ENCODE peak calls at places on chromosomes 13 and 19, in five cellular contexts. One of them, this sample, is unnamed.

GRCh38 chr13:24605923-24606372 is 74.3 kb upstream of the ATP12A start:
- DNase-seq in coronary artery: no peak
- DNase-seq in suprapubic skin: no peak
- DNase-seq in lung: no peak
- DNase-seq in psoas muscle: no peak
- DNase-seq in this sample: no peak

GRCh38 chr13:73103238-73103637 is 44.4 kb downstream of the KLF5 start:
- DNase-seq in coronary artery: no peak
- DNase-seq in suprapubic skin: no peak
- DNase-seq in psoas muscle: no peak
- DNase-seq in lung: no peak
- DNase-seq in this sample: no peak

GRCh38 chr19:459724-460511 is 915 bp downstream of the SHC2 start:
- DNase-seq in lung: peak
- DNase-seq in psoas muscle: peak
- DNase-seq in coronary artery: no peak
- DNase-seq in suprapubic skin: no peak
- DNase-seq in this sample: peak

GRCh38 chr13:111114362-111115050 is 604 bp upstream of the ARHGEF7 start:
- DNase-seq in suprapubic skin: no peak
- DNase-seq in psoas muscle: peak
- DNase-seq in coronary artery: peak
- DNase-seq in lung: no peak
- DNase-seq in this sample: no peak

GRCh38 chr19:20167020-20167644 is at the start of gene ZNF486:
- DNase-seq in lung: peak
- DNase-seq in psoas muscle: peak
- DNase-seq in suprapubic skin: peak
- DNase-seq in coronary artery: peak
- DNase-seq in this sample: peak

GRCh38 chr19:2282062-2282861 is at the start of gene PEAK3:
- DNase-seq in coronary artery: no peak
- DNase-seq in suprapubic skin: peak
- DNase-seq in psoas muscle: peak
- DNase-seq in lung: peak
- DNase-seq in this sample: no peak

GRCh38 chr19:49347835-49348234 is 12.6 kb downstream of the CD37 start:
- DNase-seq in suprapubic skin: no peak
- DNase-seq in psoas muscle: no peak
- DNase-seq in coronary artery: no peak
- DNase-seq in lung: no peak
- DNase-seq in this sample: no peak

GRCh38 chr19:48398329-48399235 is 5.1 kb downstream of the GRIN2D start:
- DNase-seq in lung: peak
- DNase-seq in coronary artery: no peak
- DNase-seq in psoas muscle: peak
- DNase-seq in suprapubic skin: peak
- DNase-seq in this sample: no peak

GRCh38 chr13:99281811-99282263 is 23.7 kb upstream of the GPR18 start:
- DNase-seq in psoas muscle: peak
- DNase-seq in lung: peak
- DNase-seq in suprapubic skin: peak
- DNase-seq in coronary artery: no peak
- DNase-seq in this sample: no peak

GRCh38 chr13:97574926-97575325 is 141.0 kb downstream of the RAP2A start:
- DNase-seq in lung: no peak
- DNase-seq in suprapubic skin: no peak
- DNase-seq in coronary artery: no peak
- DNase-seq in psoas muscle: no peak
- DNase-seq in this sample: no peak

GRCh38 chr19:12722566-12723382 is 958 bp downstream of the TNPO2 start:
- DNase-seq in coronary artery: peak
- DNase-seq in suprapubic skin: peak
- DNase-seq in lung: peak
- DNase-seq in psoas muscle: peak
- DNase-seq in this sample: peak

GRCh38 chr19:15464394-15465385 is at the start of gene RASAL3:
- DNase-seq in psoas muscle: peak
- DNase-seq in lung: no peak
- DNase-seq in suprapubic skin: no peak
- DNase-seq in coronary artery: no peak
- DNase-seq in this sample: no peak
- H3K27ac ChIP-seq in psoas muscle: no peak
- H3K27ac ChIP-seq in lung: peak
- H3K27ac ChIP-seq in suprapubic skin: no peak
- H3K27ac ChIP-seq in coronary artery: no peak
- H3K27ac ChIP-seq in this sample: no peak

GRCh38 chr13:45196622-45197021 is 4.2 kb downstream of the KCTD4 start:
- DNase-seq in psoas muscle: no peak
- DNase-seq in coronary artery: no peak
- DNase-seq in lung: no peak
- DNase-seq in suprapubic skin: no peak
- DNase-seq in this sample: no peak
- H3K27ac ChIP-seq in psoas muscle: no peak
- H3K27ac ChIP-seq in coronary artery: no peak
- H3K27ac ChIP-seq in lung: no peak
- H3K27ac ChIP-seq in suprapubic skin: no peak
- H3K27ac ChIP-seq in this sample: no peak

GRCh38 chr19:13784731-13785452 is 10.4 kb upstream of the ZSWIM4 start:
- DNase-seq in coronary artery: peak
- DNase-seq in lung: peak
- DNase-seq in suprapubic skin: no peak
- DNase-seq in psoas muscle: peak
- DNase-seq in this sample: peak
- H3K27ac ChIP-seq in coronary artery: peak
- H3K27ac ChIP-seq in lung: peak
- H3K27ac ChIP-seq in suprapubic skin: peak
- H3K27ac ChIP-seq in psoas muscle: no peak
- H3K27ac ChIP-seq in this sample: no peak

DNA sequence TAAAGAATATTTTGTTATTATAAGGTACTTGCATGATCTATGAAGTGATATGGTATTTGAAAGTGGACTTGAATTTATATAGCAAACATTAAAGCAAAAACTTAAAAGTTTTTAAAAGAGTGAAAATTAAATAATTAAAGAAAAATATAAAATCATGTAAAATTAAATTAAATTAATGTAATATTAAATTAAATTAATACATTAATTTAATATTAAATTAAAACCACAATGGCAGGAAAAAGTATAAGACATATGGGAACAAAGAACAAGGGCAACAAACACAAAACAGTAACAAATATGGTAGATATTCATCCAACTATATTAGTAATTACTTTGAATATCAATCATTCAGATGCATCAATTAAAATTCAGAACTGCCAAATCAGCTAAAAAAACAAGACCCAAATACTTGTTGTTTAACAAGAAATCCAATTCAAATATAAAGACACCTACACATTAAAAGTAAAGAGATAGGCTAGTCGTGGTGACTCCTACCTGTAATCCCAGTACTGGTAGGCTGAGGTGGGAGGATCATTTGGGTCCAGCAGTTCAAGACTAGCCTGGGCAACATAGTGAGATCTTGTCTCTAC is 992.2 kb upstream of the MIR17HG start:
- DNase-seq in lung: no peak
- DNase-seq in psoas muscle: no peak
- DNase-seq in suprapubic skin: no peak
- DNase-seq in coronary artery: no peak
- DNase-seq in this sample: no peak
- H3K27ac ChIP-seq in lung: no peak
- H3K27ac ChIP-seq in psoas muscle: no peak
- H3K27ac ChIP-seq in suprapubic skin: no peak
- H3K27ac ChIP-seq in coronary artery: no peak
- H3K27ac ChIP-seq in this sample: no peak

DNA sequence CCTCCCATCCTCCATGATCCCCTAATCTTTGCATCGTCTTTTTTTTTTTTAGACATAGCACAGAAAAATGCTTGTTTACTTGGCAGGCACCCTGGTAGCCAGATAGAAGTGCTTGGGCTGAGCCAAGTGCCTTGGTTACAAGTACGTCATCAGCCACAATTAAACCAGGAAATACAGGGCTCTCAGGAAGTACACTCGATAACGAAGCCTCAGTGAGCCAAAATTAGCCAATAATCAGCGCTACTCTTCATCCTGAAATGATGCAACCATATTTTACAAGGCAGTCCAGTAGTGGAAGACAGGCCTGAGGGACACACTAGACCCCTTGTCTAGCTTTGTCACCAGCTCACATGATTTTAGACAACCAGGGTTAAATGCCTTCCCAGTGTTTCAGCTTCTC is 194.0 kb upstream of the NBEA start:
- DNase-seq in coronary artery: no peak
- DNase-seq in psoas muscle: no peak
- DNase-seq in lung: peak
- DNase-seq in suprapubic skin: no peak
- DNase-seq in this sample: no peak
- H3K27ac ChIP-seq in coronary artery: peak
- H3K27ac ChIP-seq in psoas muscle: no peak
- H3K27ac ChIP-seq in lung: peak
- H3K27ac ChIP-seq in suprapubic skin: peak
- H3K27ac ChIP-seq in this sample: no peak

DNA sequence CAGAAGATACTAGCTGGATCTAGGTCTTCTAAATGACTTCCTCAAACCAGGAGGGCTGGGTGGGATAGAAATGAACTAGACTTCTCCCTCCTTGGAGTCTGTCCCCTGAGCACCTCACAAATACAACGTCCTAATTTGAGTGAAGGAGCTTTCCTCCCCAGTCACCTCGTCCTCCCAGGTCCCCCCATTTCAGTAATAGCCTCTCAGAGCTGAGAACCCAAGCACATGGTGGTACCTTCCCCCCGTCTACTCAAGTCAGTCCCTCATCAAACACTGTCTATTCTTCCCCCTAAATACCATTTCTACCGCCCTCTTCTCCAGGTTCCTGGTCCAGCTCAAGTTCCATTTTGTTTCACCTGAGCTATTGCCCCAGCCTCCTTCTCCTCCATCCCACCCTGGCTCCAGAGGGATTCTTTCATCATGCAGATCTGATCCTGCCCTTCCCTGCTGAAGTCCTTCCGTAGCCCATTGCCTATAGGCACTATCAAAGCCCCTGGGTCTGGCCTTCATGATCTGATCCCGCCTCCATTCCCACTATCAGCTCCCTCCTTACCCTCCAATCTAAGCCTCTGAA is 5.3 kb upstream of the PRKCG start:
- DNase-seq in lung: no peak
- DNase-seq in coronary artery: no peak
- DNase-seq in psoas muscle: peak
- DNase-seq in suprapubic skin: no peak
- DNase-seq in this sample: no peak
- H3K27ac ChIP-seq in lung: no peak
- H3K27ac ChIP-seq in coronary artery: no peak
- H3K27ac ChIP-seq in psoas muscle: no peak
- H3K27ac ChIP-seq in suprapubic skin: no peak
- H3K27ac ChIP-seq in this sample: no peak